ENCODE peak calls at places on chromosomes 1 and 21, in five cellular contexts. U is cardiac muscle cell, A is RWPE2, T is IMR-90, B is neuronal stem cell. Z is an unnamed sample.
A peak's percentile ranks its signal among the peaks of the same experiment; 100 is the strongest.

GRCh38 chr1:170471310-170471839 is 60.6 kb upstream of the GORAB start:
- DNase-seq in A (no peak), T (peak; percentile 74), U (no peak), B (no peak), Z (no peak)

GRCh38 chr1:201447911-201448871 is 20.8 kb downstream of the PHLDA3 start:
- DNase-seq in B (peak; percentile 69), U (peak; percentile 80), T (peak; percentile 70), A (no peak), Z (peak; percentile 75)

GRCh38 chr1:247392088-247392487 is 23.9 kb upstream of the NLRP3 start:
- DNase-seq in T (no peak), A (no peak), B (no peak), U (no peak), Z (no peak)

GRCh38 chr1:247440001-247440620 is 17.8 kb downstream of the OR2B11 start:
- DNase-seq in A (no peak), T (no peak), B (no peak), U (no peak), Z (no peak)

GRCh38 chr1:58496042-58496441 is 50.5 kb downstream of the OMA1 start:
- DNase-seq in T (no peak), U (no peak), B (no peak), A (no peak), Z (no peak)

GRCh38 chr1:184438363-184438762 is 51.5 kb downstream of the C1orf21 start:
- DNase-seq in B (no peak), T (no peak), A (no peak), U (no peak), Z (no peak)

GRCh38 chr1:26280333-26281042 is 602 bp downstream of the SH3BGRL3 start:
- DNase-seq in A (peak; percentile 56), T (peak; percentile 48), U (no peak), B (no peak), Z (no peak)

GRCh38 chr1:6165441-6165985 is 14.6 kb downstream of the CHD5 start:
- DNase-seq in U (no peak), A (no peak), T (no peak), B (no peak), Z (no peak)

GRCh38 chr1:66444438-66445265 is 89.3 kb upstream of the SGIP1 start:
- DNase-seq in T (no peak), A (no peak), B (no peak), U (peak; percentile 36), Z (no peak)

GRCh38 chr1:209536843-209537242 is 46.7 kb upstream of the CAMK1G start:
- DNase-seq in U (no peak), A (no peak), T (no peak), B (no peak), Z (no peak)

GRCh38 chr1:95197616-95198252 is 36.3 kb upstream of the RWDD3 start:
- DNase-seq in A (no peak), B (no peak), U (peak; percentile 30), T (peak; percentile 50), Z (no peak)

GRCh38 chr1:20166047-20166446 is 19.8 kb upstream of the UBXN10 start:
- DNase-seq in U (no peak), A (no peak), B (no peak), T (no peak), Z (no peak)

GRCh38 chr1:46152021-46152420 is 19.6 kb upstream of the PIK3R3 start:
- DNase-seq in B (no peak), U (no peak), T (peak; percentile 88), A (no peak), Z (no peak)

GRCh38 chr1:53066433-53066832 is 4.4 kb downstream of the PODN start:
- DNase-seq in B (no peak), A (no peak), T (peak; percentile 25), U (no peak), Z (no peak)

GRCh38 chr1:167477962-167478361 is 40.4 kb downstream of the CD247 start:
- DNase-seq in A (no peak), T (no peak), B (no peak), U (peak; percentile 39), Z (no peak)

GRCh38 chr1:4512622-4513021 is 141.8 kb upstream of the AJAP1 start:
- DNase-seq in U (no peak), A (no peak), T (no peak), B (no peak), Z (no peak)

GRCh38 chr1:186849271-186849671 is 20.5 kb downstream of the PLA2G4A start:
- DNase-seq in B (no peak), A (no peak), T (no peak), U (no peak), Z (no peak)

GRCh38 chr1:158179301-158180041 is 1.2 kb upstream of the CD1D start:
- DNase-seq in T (no peak), A (no peak), B (no peak), U (peak; percentile 34), Z (no peak)

GRCh38 chr1:167671727-167672511 is 41.9 kb downstream of the RCSD1 start:
- DNase-seq in U (no peak), T (no peak), B (no peak), A (no peak), Z (no peak)

GRCh38 chr1:60461889-60462595 is 388.5 kb upstream of the C1orf87 start:
- DNase-seq in A (no peak), B (no peak), U (no peak), T (no peak), Z (no peak)

GRCh38 chr1:243715285-243715684 is 134.8 kb downstream of the AKT3 start:
- DNase-seq in A (no peak), T (no peak), U (no peak), B (no peak), Z (no peak)

GRCh38 chr1:24111264-24111997 is 504 bp downstream of the MYOM3 start:
- DNase-seq in U (no peak), B (no peak), T (no peak), A (no peak), Z (no peak)

GRCh38 chr1:180071760-180072159 is 82.9 kb upstream of the QSOX1 start:
- DNase-seq in B (no peak), A (no peak), T (no peak), U (no peak), Z (no peak)

GRCh38 chr1:236502579-236502971 is 21.2 kb upstream of the LGALS8 start:
- DNase-seq in U (no peak), B (no peak), T (peak; percentile 46), A (no peak), Z (no peak)

GRCh38 chr1:30808067-30808662 is 50.6 kb upstream of the LAPTM5 start:
- DNase-seq in T (no peak), A (no peak), U (no peak), B (no peak), Z (no peak)

GRCh38 chr1:57307382-57307781 is 116.5 kb downstream of the DAB1 start:
- DNase-seq in U (no peak), T (no peak), A (no peak), B (no peak), Z (no peak)

GRCh38 chr1:4172659-4173599 is 272.9 kb upstream of the C1orf174 start:
- DNase-seq in U (no peak), A (no peak), T (no peak), B (no peak), Z (no peak)

GRCh38 chr1:1014896-1015681 is 1.8 kb downstream of the ISG15 start:
- DNase-seq in T (no peak), U (peak; percentile 42), A (no peak), B (no peak), Z (no peak)
- H3K4me3 ChIP-seq in T (no peak overlapping the region), U (no peak overlapping the region), A (no peak overlapping the region), B (no peak overlapping the region), Z (no peak overlapping the region)

DNA sequence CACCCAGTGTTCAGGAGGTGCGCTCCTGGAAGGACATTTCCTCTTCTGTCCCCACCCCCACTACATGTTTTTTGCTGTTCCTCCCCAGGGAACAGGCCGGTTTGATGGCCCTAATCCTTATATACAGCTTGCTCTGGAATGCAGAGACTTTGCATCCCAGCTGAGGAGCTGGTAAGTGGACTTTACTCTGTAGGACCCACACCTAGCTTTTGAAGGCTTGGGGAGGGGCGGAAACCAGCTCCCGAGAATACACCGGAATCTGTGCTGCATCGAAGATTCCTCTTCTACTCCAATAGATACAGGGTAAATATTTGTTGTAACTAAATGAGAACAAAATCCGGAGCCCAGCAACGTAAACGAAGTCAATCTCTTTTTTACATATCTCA is 1.2 kb upstream of the CGN start:
- DNase-seq in B (no peak), T (no peak), U (no peak), A (no peak), Z (no peak)
- H3K27ac ChIP-seq in B (peak overlapping the region; percentile 79), T (no peak overlapping the region), U (no peak overlapping the region), A (no peak overlapping the region), Z (peak overlapping the region; percentile 47)

DNA sequence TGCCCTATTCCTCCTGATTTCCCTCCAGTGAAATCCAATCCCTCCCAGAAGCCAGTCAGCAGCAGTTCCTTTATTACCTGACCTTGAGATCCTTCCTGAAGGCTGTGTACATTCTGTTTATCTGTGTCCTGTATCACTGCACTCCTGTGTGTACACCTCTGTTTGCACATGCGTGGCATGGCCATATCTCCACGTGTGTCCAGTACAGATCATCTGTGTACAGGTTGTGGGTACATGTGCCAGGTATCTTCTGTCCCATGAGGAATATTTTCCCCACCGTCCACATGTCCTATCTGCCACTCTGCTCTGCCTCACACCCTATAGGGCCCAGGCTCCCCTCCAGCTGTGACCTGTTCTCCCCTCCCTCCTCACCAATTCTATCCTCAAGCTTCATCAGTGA is 2.8 kb downstream of the CDC42SE1 start:
- DNase-seq in U (no peak), T (no peak), B (no peak), A (no peak), Z (no peak)
- H3K4me3 ChIP-seq in U (no peak overlapping the region), T (no peak overlapping the region), B (no peak overlapping the region), A (no peak overlapping the region), Z (no peak overlapping the region)

GRCh38 chr21:44927259-44927586 is 6.5 kb upstream of the ITGB2 start:
- DNase-seq in U (no peak), A (no peak), B (no peak), T (no peak), Z (no peak)
- H3K27ac ChIP-seq in U (no peak overlapping the region), A (peak overlapping the region; percentile 93), B (no peak overlapping the region), T (no peak overlapping the region), Z (no peak overlapping the region)

GRCh38 chr21:38733973-38734546 is 71.7 kb upstream of the ETS2 start:
- DNase-seq in T (peak; percentile 80), B (peak; percentile 85), A (no peak), U (peak; percentile 88), Z (peak; percentile 92)
- H3K4me3 ChIP-seq in T (peak overlapping the region; percentile 43), B (no peak overlapping the region), A (no peak overlapping the region), U (peak overlapping the region; percentile 14), Z (no peak overlapping the region)

Z was measured in lung.